ENCODE peak calls at places on chromosomes 6 and 20, in ten cellular contexts. E is fibroblast of pulmonary artery; S is lung; Z is stimulated activated CD8-positive, alpha-beta memory T cell treated with anti-CD3 and anti-CD28 coated beads, Interleukin-4, amount 100 ng/mL, for 24 hours; U is A549; J is lower lobe of right lung; R is omental fat pad; Q is GM13977; W is aorta; N is right atrium auricular region. H is an unnamed sample.

GRCh38 chr6:3208096-3208774 is 19.2 kb downstream of the TUBB2B start:
- DNase-seq in N (peak), W (peak), Z (no peak), E (peak), R (no peak), Q (no peak), S (no peak), J (no peak), U (no peak), H (no peak)

GRCh38 chr6:131250121-131250520 is 114.9 kb downstream of the AKAP7 start:
- DNase-seq in Z (no peak), U (no peak), Q (no peak), S (peak), N (peak), E (peak), J (peak), R (no peak), W (peak), H (no peak)

GRCh38 chr6:159463440-159463839 is 229.6 kb downstream of the SOD2 start:
- DNase-seq in E (peak), W (no peak), R (no peak), J (no peak), N (no peak), Z (no peak), Q (no peak), U (peak), S (no peak), H (no peak)

GRCh38 chr6:36353411-36353915 is 16.8 kb upstream of the BNIP5 start:
- DNase-seq in N (no peak), J (no peak), Q (no peak), E (peak), R (no peak), S (no peak), U (no peak), Z (no peak), W (no peak), H (no peak)

GRCh38 chr6:65170273-65170672 is 536.8 kb downstream of the EYS start:
- DNase-seq in U (no peak), Z (no peak), S (no peak), N (no peak), W (no peak), E (peak), Q (no peak), J (no peak), R (no peak), H (no peak)

GRCh38 chr20:62665153-62665754 is 23.0 kb downstream of the SLCO4A1 start:
- DNase-seq in J (no peak), E (no peak), S (no peak), R (no peak), W (no peak), Q (no peak), U (no peak), Z (no peak), N (no peak), H (no peak)

GRCh38 chr6:159416891-159417540 is 247.8 kb downstream of the FNDC1 start:
- DNase-seq in W (no peak), U (no peak), Q (no peak), N (peak), S (no peak), E (no peak), J (no peak), Z (no peak), R (no peak), H (no peak)

GRCh38 chr20:24911461-24911860 is 37.6 kb upstream of the CST7 start:
- DNase-seq in J (no peak), E (no peak), Q (no peak), S (peak), N (no peak), R (no peak), W (no peak), U (no peak), Z (no peak), H (no peak)

GRCh38 chr6:168596316-168596715 is 155.3 kb downstream of the SMOC2 start:
- DNase-seq in N (no peak), Q (no peak), U (no peak), Z (no peak), J (no peak), E (no peak), W (no peak), R (no peak), S (no peak), H (no peak)

GRCh38 chr6:39493717-39494116 is 171.2 kb upstream of the KCNK16 start:
- DNase-seq in R (no peak), S (no peak), N (no peak), J (no peak), E (peak), U (no peak), Z (no peak), Q (no peak), W (no peak), H (no peak)

GRCh38 chr6:15264902-15265761 is 19.3 kb downstream of the JARID2 start:
- DNase-seq in Z (no peak), N (no peak), J (peak), E (peak), W (no peak), Q (no peak), U (no peak), R (no peak), S (no peak), H (no peak)

GRCh38 chr6:20413826-20414225 is 12.1 kb downstream of the E2F3 start:
- DNase-seq in R (no peak), Z (no peak), W (no peak), N (no peak), U (no peak), E (no peak), S (no peak), Q (no peak), J (no peak), H (no peak)

GRCh38 chr6:80608881-80609280 is 502.4 kb downstream of the BCKDHB start:
- DNase-seq in R (no peak), Q (no peak), W (no peak), U (no peak), E (peak), Z (no peak), S (no peak), J (no peak), N (no peak), H (no peak)

GRCh38 chr6:79705456-79705995 is 74.4 kb downstream of the SH3BGRL2 start:
- DNase-seq in W (no peak), N (no peak), Z (no peak), J (no peak), U (no peak), R (no peak), S (no peak), Q (no peak), E (peak), H (no peak)